ENCODE peak calls at places on chromosomes 11 and 22, in seven cellular contexts. S is MM.1S, V is kidney, P is prostate gland, M is BE2C, C is SK-N-SH, O is tibial artery. I is an unnamed sample. For H3K36me3, the result is how much of the 10 kb centered on the place peaks cover.

GRCh38 chr11:65979261-65979759 is 17.8 kb downstream of the SART1 start:
- DNase-seq in S (no peak), V (peak), M (no peak), P (no peak), C (peak), O (no peak), I (no peak)

GRCh38 chr11:64869571-64870175 is 8.7 kb downstream of the EHD1 start:
- DNase-seq in S (no peak), V (no peak), C (no peak), P (no peak), O (no peak), M (peak), I (no peak)

GRCh38 chr11:69394902-69395690 is 86.4 kb upstream of the LINC01488 start:
- DNase-seq in V (peak), M (no peak), P (no peak), S (no peak), C (no peak), O (no peak), I (no peak)

GRCh38 chr11:68506908-68507307 is 46.4 kb downstream of the PPP6R3 start:
- DNase-seq in O (no peak), S (no peak), M (no peak), C (no peak), V (no peak), P (no peak), I (no peak)

GRCh38 chr22:49956418-49956770 is 4.2 kb upstream of the PIM3 start:
- DNase-seq in O (no peak), C (no peak), P (no peak), M (no peak), V (peak), S (peak), I (no peak)

GRCh38 chr22:46582281-46582811 is 37.8 kb upstream of the GRAMD4 start:
- DNase-seq in O (no peak), S (no peak), M (no peak), P (no peak), V (peak), C (no peak), I (no peak)

GRCh38 chr11:106943089-106943488 is 75.2 kb downstream of the GUCY1A2 start:
- DNase-seq in V (no peak), M (no peak), S (no peak), O (no peak), C (no peak), P (no peak), I (no peak)

GRCh38 chr11:10379022-10379421 is 74.1 kb downstream of the ADM start:
- DNase-seq in M (no peak), V (no peak), O (no peak), P (no peak), C (no peak), S (peak), I (no peak)

GRCh38 chr11:123174196-123175183 is 20.6 kb downstream of the CLMP start:
- DNase-seq in M (no peak), C (no peak), O (peak), P (no peak), V (peak), S (no peak), I (no peak)

GRCh38 chr11:127619946-127620345 is 619.4 kb upstream of the KIRREL3 start:
- DNase-seq in S (no peak), C (no peak), M (no peak), V (no peak), O (no peak), P (no peak), I (no peak)

GRCh38 chr11:112042161-112042960 is 17.2 kb downstream of the DLAT start:
- DNase-seq in P (no peak), O (no peak), C (no peak), V (no peak), M (no peak), S (no peak), I (no peak)

GRCh38 chr11:94132823-94133408 is 4.3 kb downstream of the PANX1 start:
- DNase-seq in C (no peak), V (no peak), P (no peak), O (no peak), M (no peak), S (no peak), I (no peak)

GRCh38 chr11:94134651-94135512 is 6.2 kb downstream of the PANX1 start:
- DNase-seq in V (peak), O (peak), S (no peak), C (no peak), M (peak), P (no peak), I (peak)

GRCh38 chr11:94131363-94132115 is 2.9 kb downstream of the PANX1 start:
- DNase-seq in V (no peak), C (peak), S (no peak), O (peak), P (no peak), M (peak), I (peak)

GRCh38 chr11:94132152-94132558 is 3.5 kb downstream of the PANX1 start:
- DNase-seq in S (no peak), M (peak), O (peak), C (no peak), V (no peak), P (no peak), I (peak)

GRCh38 chr11:94133752-94134151 is 5.1 kb downstream of the PANX1 start:
- DNase-seq in O (no peak), C (no peak), M (no peak), P (no peak), S (no peak), V (no peak), I (no peak)
- H3K4me3 ChIP-seq in O (no peak), C (no peak), M (no peak), P (no peak), S (no peak), V (no peak), I (no peak)

GRCh38 chr11:105298630-105299029 is 159.1 kb upstream of the CARD18 start:
- DNase-seq in P (no peak), O (no peak), C (no peak), M (no peak), S (no peak), V (no peak), I (no peak)

GRCh38 chr11:105298174-105298573 is 158.6 kb upstream of the CARD18 start:
- DNase-seq in C (no peak), S (no peak), M (no peak), P (no peak), O (no peak), V (no peak), I (no peak)

GRCh38 chr11:105297463-105297862 is 157.9 kb upstream of the CARD18 start:
- DNase-seq in P (no peak), C (no peak), O (no peak), V (no peak), M (no peak), S (no peak), I (no peak)

GRCh38 chr11:105296386-105296785 is 156.8 kb upstream of the CARD18 start:
- DNase-seq in P (no peak), V (peak), S (no peak), C (no peak), M (no peak), O (no peak), I (no peak)

GRCh38 chr11:105296806-105297205 is 157.2 kb upstream of the CARD18 start:
- DNase-seq in V (peak), M (no peak), S (no peak), C (no peak), O (no peak), P (no peak), I (no peak)
- H3K36me3 ChIP-seq in V (under half), M (under half), S (under half), C (under half), O (under half), P (under half), I (under half)

DNA sequence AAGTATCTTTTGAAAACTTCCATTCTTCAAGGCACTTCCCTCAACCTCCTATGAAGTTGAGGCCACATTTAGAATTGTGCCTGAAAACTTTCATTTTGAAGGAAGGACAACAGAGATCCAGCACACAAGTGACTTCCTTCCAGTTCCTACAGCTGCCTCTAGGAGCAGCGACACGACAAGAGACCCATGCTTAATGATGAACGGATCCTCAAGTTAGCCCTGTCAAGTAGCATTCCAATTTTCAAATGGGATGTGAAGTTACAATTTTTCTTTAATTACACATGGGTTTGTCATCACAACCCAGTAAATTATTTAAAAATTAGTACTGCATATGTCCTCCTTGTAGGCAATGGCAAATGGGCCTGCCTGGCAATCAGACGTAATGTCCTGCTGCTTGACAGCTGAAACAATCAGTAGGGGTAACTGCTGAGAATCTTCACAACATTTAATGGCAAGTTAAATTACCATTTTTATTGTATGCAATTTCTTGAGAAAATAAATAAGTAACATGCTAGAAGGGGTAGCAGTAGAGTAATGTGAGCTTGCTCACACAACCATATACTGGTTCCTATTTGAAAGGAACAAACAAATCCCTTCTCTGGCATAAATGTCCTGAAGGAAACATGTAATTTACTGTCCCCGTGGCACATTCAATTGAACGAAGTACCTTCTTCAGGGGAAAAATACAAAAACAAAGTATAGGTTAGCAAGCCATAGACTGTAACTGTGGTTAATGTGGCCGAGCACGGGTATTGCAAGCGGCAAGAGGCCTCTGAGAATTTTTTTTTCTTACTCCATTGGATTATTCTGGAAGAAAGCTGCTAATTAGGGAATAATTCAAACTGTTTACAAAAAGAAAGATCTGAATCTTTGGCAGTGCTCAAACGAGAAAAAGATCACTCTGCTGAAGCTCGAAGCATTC is 288.3 kb downstream of the CADM1 start:
- DNase-seq in O (no peak), P (no peak), V (no peak), C (no peak), S (no peak), M (no peak), I (no peak)
- TF ChIP-seq CTCF in O (no peak), P (no peak), V (no peak), C (peak), S (peak), M (peak), I (no peak)

GRCh38 chr11:7673724-7674434 is 579 bp upstream of the CYB5R2 start:
- DNase-seq in S (no peak), P (no peak), V (peak), M (peak), O (no peak), C (peak), I (no peak)

GRCh38 chr11:7675640-7676039 is 2.3 kb upstream of the CYB5R2 start:
- DNase-seq in S (no peak), P (no peak), V (no peak), O (no peak), C (no peak), M (no peak), I (no peak)

GRCh38 chr11:7677071-7677470 is 3.8 kb upstream of the CYB5R2 start:
- DNase-seq in S (no peak), V (no peak), P (no peak), C (no peak), M (no peak), O (no peak), I (no peak)

GRCh38 chr11:7672960-7673723 is at the start of gene CYB5R2:
- DNase-seq in V (peak), P (peak), S (no peak), O (peak), M (peak), C (peak), I (peak)

DNA sequence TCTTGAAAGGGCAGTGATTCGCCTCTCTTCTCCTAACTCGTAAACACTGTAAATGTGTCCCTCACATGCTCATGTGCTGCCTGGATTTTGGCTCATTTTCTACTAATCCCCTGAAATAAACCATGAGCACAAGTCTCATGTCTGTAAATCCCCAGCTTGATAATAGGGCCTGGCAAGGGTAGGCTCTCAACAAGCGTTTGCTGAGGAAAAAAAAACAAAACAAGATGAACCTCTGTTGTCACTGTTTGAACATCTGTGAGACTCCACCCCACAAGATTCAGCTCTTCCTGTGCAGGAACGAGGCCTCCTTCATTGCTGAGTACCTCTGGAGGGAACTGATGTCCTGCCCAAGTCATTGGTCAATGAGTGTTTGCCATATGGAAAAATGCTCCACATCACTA is 4.5 kb upstream of the CYB5R2 start:
- DNase-seq in M (no peak), P (no peak), O (no peak), S (no peak), V (no peak), C (no peak), I (no peak)
- H3K4me3 ChIP-seq in M (no peak), P (no peak), O (no peak), S (no peak), V (no peak), C (no peak), I (no peak)

DNA sequence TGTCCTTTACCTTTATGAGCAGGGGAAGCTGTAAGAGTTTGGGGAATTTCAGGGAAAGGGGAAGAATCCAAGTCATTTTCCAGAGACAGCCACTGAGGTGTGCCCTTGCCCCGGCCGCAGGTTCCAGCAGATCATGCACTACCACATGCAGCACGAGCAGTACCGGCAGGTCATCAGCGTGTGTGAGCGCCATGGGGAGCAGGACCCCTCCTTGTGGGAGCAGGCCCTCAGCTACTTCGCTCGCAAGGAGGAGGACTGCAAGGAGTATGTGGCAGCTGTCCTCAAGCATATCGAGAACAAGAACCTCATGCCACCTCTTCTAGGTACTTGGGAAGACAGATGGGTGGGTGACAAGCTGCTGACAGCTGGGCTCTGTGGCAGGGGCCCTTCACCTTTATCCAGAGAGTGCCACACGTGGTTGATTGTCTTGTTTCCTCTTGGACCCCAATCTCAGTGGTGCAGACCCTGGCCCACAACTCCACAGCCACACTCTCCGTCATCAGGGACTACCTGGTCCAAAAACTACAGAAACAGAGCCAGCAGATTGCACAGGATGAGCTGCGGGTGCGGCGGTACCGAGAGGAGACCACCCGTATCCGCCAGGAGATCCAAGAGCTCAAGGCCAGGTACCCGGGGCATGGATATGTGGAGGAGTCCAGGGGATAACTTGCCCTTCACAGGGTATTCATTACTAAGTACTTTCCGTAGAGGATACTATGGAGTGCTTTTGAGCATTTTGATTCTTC is 5.8 kb upstream of the HMBS start:
- DNase-seq in C (no peak), V (peak), S (no peak), O (no peak), M (no peak), P (no peak), I (no peak)
- H3K36me3 ChIP-seq in C (half or more), V (under half), S (under half), O (half or more), M (under half), P (under half), I (half or more)

GRCh38 chr11:12286606-12287005 is 90.8 kb upstream of the PARVA start:
- DNase-seq in C (no peak), S (no peak), M (no peak), O (no peak), V (peak), P (peak), I (no peak)

GRCh38 chr11:12287009-12287373 is 90.4 kb upstream of the PARVA start:
- DNase-seq in M (peak), S (no peak), V (peak), C (peak), O (peak), P (peak), I (no peak)

GRCh38 chr11:12285811-12286222 is 91.6 kb upstream of the PARVA start:
- DNase-seq in S (no peak), O (no peak), M (no peak), C (peak), V (no peak), P (peak), I (no peak)

GRCh38 chr11:12284321-12285050 is 92.9 kb upstream of the PARVA start:
- DNase-seq in O (no peak), M (no peak), V (no peak), P (peak), S (no peak), C (peak), I (no peak)

DNA sequence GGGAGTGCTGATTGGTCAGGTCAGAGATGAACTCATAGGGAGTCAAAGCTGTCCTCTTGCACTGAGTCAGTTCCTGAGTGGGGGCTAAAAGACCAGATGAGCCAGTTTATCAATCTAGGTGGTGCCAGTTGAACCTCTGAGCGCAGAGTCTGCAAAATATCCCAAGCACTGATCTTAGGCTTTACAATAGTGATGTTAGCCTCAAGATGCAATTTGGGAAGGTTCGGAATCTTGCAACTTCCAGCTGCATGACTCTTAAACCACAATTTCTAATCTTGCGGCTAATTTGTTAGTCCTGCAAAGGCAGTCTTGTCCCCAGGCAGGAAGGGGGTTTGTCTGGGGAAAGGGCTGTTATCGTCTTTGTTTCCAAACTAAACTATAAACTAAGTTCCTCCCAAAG is 92.3 kb upstream of the PARVA start:
- DNase-seq in O (no peak), P (no peak), C (no peak), S (no peak), M (no peak), V (no peak), I (no peak)
- TF ChIP-seq CTCF in O (no peak), P (no peak), C (no peak), S (no peak), M (no peak), V (no peak), I (no peak)

GRCh38 chr11:3154001-3154599 is 11.0 kb downstream of the OSBPL5 start:
- DNase-seq in S (no peak), C (no peak), M (no peak), O (no peak), V (peak), P (no peak), I (no peak)
- H3K4me3 ChIP-seq in S (no peak), C (no peak), M (peak), O (peak), V (no peak), P (no peak), I (no peak)

I was measured in heart right ventricle.